ENCODE peak calls at places on chromosomes 3 and 15, in four cellular contexts. N is K562, I is HEK293T, W is HepG2. L is an unnamed sample.
A peak's percentile ranks its signal among the peaks of the same experiment; 100 is the strongest.

GRCh38 chr3:72462611-72463011 is 385.6 kb downstream of the SHQ1 start:
- DNase-seq in N (no peak), I (no peak), W (peak; percentile 77), L (no peak)

GRCh38 chr15:79494963-79495362 is 62.8 kb downstream of the MINAR1 start:
- DNase-seq in N (no peak), I (no peak), W (no peak), L (no peak)

GRCh38 chr3:30964612-30965011 is 70.2 kb upstream of the GADL1 start:
- DNase-seq in N (no peak), I (no peak), W (no peak), L (peak; percentile 30)

GRCh38 chr3:155312781-155313180 is 19.3 kb upstream of the STRIT1 start:
- DNase-seq in N (no peak), I (no peak), W (no peak), L (no peak)

GRCh38 chr15:92561754-92562153 is 93.8 kb downstream of the FAM174B start:
- DNase-seq in N (no peak), I (no peak), W (no peak), L (no peak)

GRCh38 chr3:181317521-181317920 is 328.0 kb upstream of the DNAJC19 start:
- DNase-seq in N (no peak), I (no peak), W (no peak), L (no peak)

GRCh38 chr3:143291826-143292447 is 172.4 kb downstream of the CHST2 start:
- DNase-seq in N (no peak), I (no peak), W (no peak), L (no peak)

GRCh38 chr3:63977893-63978292 is 45.4 kb downstream of the PSMD6 start:
- DNase-seq in N (no peak), I (no peak), W (no peak), L (no peak)

GRCh38 chr15:23855260-23855659 is 168.2 kb upstream of the NDN start:
- DNase-seq in N (no peak), I (no peak), W (no peak), L (no peak)

GRCh38 chr3:86880066-86880465 is 110.9 kb downstream of the VGLL3 start:
- DNase-seq in N (no peak), I (no peak), W (no peak), L (no peak)

GRCh38 chr15:39429898-39430357 is 151.0 kb upstream of the THBS1 start:
- DNase-seq in N (no peak), I (no peak), W (peak; percentile 20), L (no peak)

GRCh38 chr15:93239993-93240392 is 151.0 kb upstream of the RGMA start:
- DNase-seq in N (no peak), I (no peak), W (no peak), L (no peak)

GRCh38 chr15:63296195-63296594 is 18.8 kb downstream of the APH1B start:
- DNase-seq in N (no peak), I (no peak), W (no peak), L (no peak)

GRCh38 chr15:63301088-63301487 is 23.7 kb downstream of the APH1B start:
- DNase-seq in N (no peak), I (no peak), W (no peak), L (no peak)

GRCh38 chr15:63305276-63305675 is 27.9 kb downstream of the APH1B start:
- DNase-seq in N (no peak), I (no peak), W (no peak), L (no peak)

GRCh38 chr15:63294354-63294753 is 16.9 kb downstream of the APH1B start:
- DNase-seq in N (no peak), I (no peak), W (no peak), L (no peak)

GRCh38 chr15:63299981-63300575 is 22.7 kb downstream of the APH1B start:
- DNase-seq in N (peak; percentile 45), I (no peak), W (no peak), L (no peak)
- TF ChIP-seq TARDBP in N (no peak), I (no peak), W (no peak), L (no peak)

DNA sequence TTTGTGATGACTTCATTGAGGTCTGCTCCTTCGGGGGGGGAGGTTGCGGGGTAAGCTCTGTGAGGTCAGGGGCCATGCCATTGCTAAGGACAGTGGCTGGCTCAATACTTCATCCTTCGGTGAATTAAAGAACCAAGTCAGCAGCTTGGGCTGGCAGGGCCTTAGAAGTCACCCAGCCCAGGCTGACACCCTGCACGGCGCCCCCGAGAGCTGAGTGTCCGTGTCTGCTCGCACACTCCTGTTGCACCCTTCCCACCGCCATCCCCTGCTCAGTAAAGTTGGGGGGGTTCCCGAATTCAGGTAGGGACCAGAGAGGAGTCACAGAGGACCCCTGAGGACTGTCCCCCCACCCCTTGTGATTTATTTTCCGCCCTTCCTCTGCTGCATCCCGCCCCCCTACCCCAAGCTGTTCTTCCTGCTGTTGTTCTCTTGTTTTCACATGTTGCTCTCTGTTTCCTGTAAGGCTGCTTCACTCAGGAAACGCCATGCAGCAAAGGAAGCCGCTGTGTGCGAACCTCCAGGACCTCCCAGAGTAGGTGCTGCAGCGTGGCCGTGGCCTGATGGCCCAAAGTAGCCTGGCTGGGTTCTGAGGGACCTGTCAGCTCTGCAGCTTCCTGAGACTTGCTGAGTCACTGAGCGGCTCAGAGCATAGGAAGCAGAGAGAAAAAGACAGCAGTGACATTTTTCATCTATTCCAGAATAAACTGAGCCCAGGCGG is 14.4 kb downstream of the EFCC1 start:
- DNase-seq in N (peak; percentile 69), I (no peak), W (no peak), L (no peak)
- TF ChIP-seq TARDBP in N (no peak), I (no peak), W (no peak), L (no peak)

GRCh38 chr3:176814252-176814651 is 383.0 kb downstream of the TBL1XR1 start:
- DNase-seq in N (peak; percentile 74), I (peak; percentile 77), W (peak; percentile 32), L (no peak)
- TF ChIP-seq TARDBP in N (no peak), I (no peak), W (no peak), L (no peak)

DNA sequence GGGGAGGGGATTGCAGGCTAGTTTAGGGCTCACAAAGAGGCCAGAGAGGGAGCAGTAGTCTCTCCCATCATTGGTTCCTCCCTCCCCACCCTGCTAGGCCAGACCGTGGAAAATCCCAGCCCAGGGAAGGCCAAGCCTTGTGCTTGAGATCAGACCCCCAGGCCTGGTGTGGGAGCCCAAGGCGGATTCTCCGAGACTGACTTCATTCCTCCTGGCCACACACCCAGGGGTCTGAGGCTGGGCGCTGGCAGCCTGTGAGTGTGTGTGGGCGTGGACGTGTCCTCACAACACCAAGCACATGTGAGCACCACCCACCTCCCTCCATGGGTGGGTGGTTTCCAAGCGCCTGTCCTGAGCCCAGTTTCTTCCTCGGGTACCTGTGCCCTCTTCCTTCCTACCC is 4.1 kb downstream of the LOXL1 start:
- DNase-seq in N (no peak), I (no peak), W (no peak), L (no peak)
- TF ChIP-seq TARDBP in N (no peak), I (no peak), W (no peak), L (no peak)

GRCh38 chr3:108296239-108296638 is at the start of gene HHLA2:
- DNase-seq in N (no peak), I (no peak), W (no peak), L (no peak)
- TF ChIP-seq TARDBP in N (no peak), I (no peak), W (no peak), L (no peak)

DNA sequence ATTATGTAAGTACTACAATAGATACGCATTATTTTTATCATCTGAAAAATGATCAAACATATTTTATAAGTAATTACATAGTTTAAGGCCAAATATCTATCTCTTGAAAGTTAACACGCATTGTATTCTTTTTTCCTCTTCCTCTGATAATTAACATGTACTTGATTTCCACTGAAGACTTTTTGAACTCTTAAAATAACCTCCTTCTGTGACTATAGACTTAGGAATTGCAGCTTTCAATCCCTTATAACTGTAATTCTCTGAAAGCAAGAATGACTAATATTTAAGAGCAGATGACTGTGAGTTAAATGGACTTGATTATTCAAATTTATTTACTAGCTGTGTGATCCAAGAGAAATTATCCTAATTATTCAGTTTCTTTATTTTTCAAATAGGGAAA is 730.6 kb upstream of the NECTIN3 start:
- DNase-seq in N (no peak), I (no peak), W (no peak), L (no peak)
- TF ChIP-seq TARDBP in N (no peak), I (no peak), W (no peak), L (no peak)

L was measured in GM12878.